ENCODE peak calls at places on chromosomes 11 and 22, in eight cellular contexts. B is lung, S is heart left ventricle, Y is left ventricle myocardium inferior, J is heart right ventricle, H is testis, M is RWPE2, Z is upper lobe of right lung. E is an unnamed sample.

GRCh38 chr22:20014526-20015186 is 2.0 kb downstream of the ARVCF start:
- DNase-seq in B (no peak), S (peak; percentile 27), Y (no peak), J (no peak), H (no peak), M (no peak), Z (no peak), E (no peak)

GRCh38 chr11:130473056-130473794 is 24.8 kb downstream of the ADAMTS15 start:
- DNase-seq in B (no peak), S (no peak), Y (no peak), J (no peak), H (no peak), M (no peak), Z (no peak), E (peak; percentile 88)

GRCh38 chr22:36728505-36728904 is 25.0 kb upstream of the CACNG2 start:
- DNase-seq in B (no peak), S (no peak), Y (no peak), J (no peak), H (peak; percentile 5), M (no peak), Z (peak; percentile 21), E (no peak)

GRCh38 chr22:44261861-44262595 is 50.7 kb downstream of the SHISAL1 start:
- DNase-seq in B (no peak), S (peak; percentile 66), Y (peak; percentile 41), J (peak; percentile 33), H (peak; percentile 44), M (peak; percentile 23), Z (peak; percentile 54), E (no peak)

GRCh38 chr11:127470485-127470884 is 469.9 kb upstream of the KIRREL3 start:
- DNase-seq in B (no peak), S (no peak), Y (no peak), J (no peak), H (peak; percentile 43), M (no peak), Z (no peak), E (no peak)

GRCh38 chr22:17890245-17890671 is 116.0 kb upstream of the BID start:
- DNase-seq in B (no peak), S (peak; percentile 40), Y (no peak), J (no peak), H (no peak), M (no peak), Z (no peak), E (no peak)

GRCh38 chr11:19352072-19352735 is 111.5 kb upstream of the E2F8 start:
- DNase-seq in B (no peak), S (no peak), Y (no peak), J (no peak), H (no peak), M (no peak), Z (no peak), E (no peak)

GRCh38 chr11:65217441-65218423 is 36.0 kb downstream of the CAPN1 start:
- DNase-seq in B (no peak), S (no peak), Y (no peak), J (no peak), H (no peak), M (no peak), Z (peak; percentile 46), E (no peak)

GRCh38 chr22:40436460-40437431 is 66.4 kb downstream of the SGSM3 start:
- DNase-seq in B (no peak), S (peak; percentile 66), Y (peak; percentile 41), J (no peak), H (peak; percentile 77), M (no peak), Z (no peak), E (no peak)

DNA sequence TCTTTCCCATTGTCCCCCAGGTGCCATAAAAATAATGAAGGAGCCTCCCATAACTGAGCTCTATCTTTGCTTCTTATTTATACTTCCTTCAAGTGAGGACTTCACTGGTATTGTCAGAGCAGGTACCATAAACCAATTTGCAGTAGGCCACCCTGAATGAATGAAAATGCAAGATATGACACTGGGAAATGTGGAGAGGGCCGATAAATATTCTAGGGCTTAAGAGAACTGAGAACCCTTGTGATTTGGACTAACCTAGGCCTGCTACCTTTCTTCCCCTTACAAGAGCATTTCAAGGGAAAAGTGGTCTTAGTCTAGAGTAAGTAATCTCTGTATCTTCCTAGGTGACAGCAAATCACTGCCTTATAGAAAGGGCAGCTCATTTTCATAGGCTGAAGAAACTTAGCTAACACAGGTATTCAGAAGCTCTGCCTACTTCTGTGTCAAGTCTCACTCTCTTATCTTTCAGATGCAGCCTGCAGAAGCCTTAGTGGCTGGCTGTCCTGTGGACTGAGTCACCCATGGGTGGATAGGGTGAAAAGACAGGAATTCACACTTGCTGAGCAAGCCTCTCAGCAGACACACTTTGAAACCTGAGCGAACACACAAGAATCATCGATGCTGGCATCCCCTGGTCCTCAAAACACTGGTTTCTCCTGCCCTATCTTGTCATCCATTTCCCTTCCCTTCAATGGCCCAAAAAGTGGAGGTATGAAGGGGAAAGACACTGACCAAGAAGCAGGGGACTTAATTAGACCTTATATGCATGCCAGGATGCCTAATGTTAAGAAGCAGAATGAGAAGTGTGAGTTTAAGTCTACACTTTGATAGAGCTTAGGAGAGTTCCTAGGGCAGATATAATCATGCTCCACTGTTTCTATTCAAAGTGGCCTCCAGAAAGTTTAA is 15.2 kb downstream of the NRIP3 start:
- DNase-seq in B (no peak), S (no peak), Y (no peak), J (no peak), H (no peak), M (no peak), Z (no peak), E (no peak)
- H3K9me3 ChIP-seq in B (no peaks in the 10 kb centered on the region), S (no peaks in the 10 kb centered on the region), Y (no peaks in the 10 kb centered on the region), J (no peaks in the 10 kb centered on the region), H (no peaks in the 10 kb centered on the region), M (no peaks in the 10 kb centered on the region), Z (no peaks in the 10 kb centered on the region), E (no peaks in the 10 kb centered on the region)

GRCh38 chr22:28333106-28333505 is 346.5 kb downstream of the TTC28 start:
- DNase-seq in B (no peak), S (no peak), Y (no peak), J (no peak), H (no peak), M (no peak), Z (no peak), E (no peak)

GRCh38 chr22:28332410-28332809 is 347.2 kb downstream of the TTC28 start:
- DNase-seq in B (no peak), S (no peak), Y (no peak), J (no peak), H (no peak), M (no peak), Z (no peak), E (no peak)

GRCh38 chr22:28329582-28330073 is 350.0 kb downstream of the TTC28 start:
- DNase-seq in B (no peak), S (no peak), Y (no peak), J (no peak), H (no peak), M (no peak), Z (no peak), E (no peak)

GRCh38 chr22:28328751-28329150 is 350.9 kb downstream of the TTC28 start:
- DNase-seq in B (no peak), S (no peak), Y (no peak), J (no peak), H (no peak), M (no peak), Z (no peak), E (no peak)
- H3K27ac ChIP-seq in B (no peak overlapping the region), S (no peak overlapping the region), Y (no peak overlapping the region), J (no peak overlapping the region), H (no peak overlapping the region), M (no peak overlapping the region), Z (no peak overlapping the region), E (no peak overlapping the region)

GRCh38 chr11:119783466-119784400 is 54.7 kb upstream of the NECTIN1 start:
- DNase-seq in B (no peak), S (no peak), Y (no peak), J (no peak), H (no peak), M (no peak), Z (no peak), E (no peak)

GRCh38 chr11:119780264-119780953 is 51.4 kb upstream of the NECTIN1 start:
- DNase-seq in B (no peak), S (peak; percentile 67), Y (no peak), J (peak; percentile 42), H (peak; percentile 46), M (no peak), Z (no peak), E (no peak)

GRCh38 chr11:119779195-119780071 is 50.4 kb upstream of the NECTIN1 start:
- DNase-seq in B (no peak), S (peak; percentile 84), Y (peak; percentile 67), J (peak; percentile 60), H (no peak), M (no peak), Z (no peak), E (no peak)

GRCh38 chr11:119782673-119783072 is 53.7 kb upstream of the NECTIN1 start:
- DNase-seq in B (no peak), S (peak; percentile 48), Y (no peak), J (peak; percentile 24), H (no peak), M (no peak), Z (no peak), E (no peak)

DNA sequence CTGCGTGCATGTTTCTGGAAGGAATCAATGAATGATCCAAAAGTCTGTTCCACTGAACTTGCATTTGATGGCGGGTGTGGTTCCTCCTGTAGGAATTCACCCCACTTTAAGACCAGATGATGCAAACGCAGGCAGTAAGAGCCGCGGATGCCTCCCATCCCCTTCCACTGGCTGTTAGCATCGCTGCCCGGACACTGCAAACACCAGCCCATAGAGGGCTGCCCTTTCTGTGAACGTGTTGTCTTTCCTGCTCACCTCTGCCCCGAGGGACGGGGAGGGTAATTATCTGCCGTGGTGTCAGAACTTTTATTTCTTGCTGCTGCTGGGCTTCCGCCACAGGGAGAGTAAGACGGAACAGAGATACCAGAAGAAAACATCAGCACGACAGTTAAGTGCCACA is 53.0 kb upstream of the NECTIN1 start:
- DNase-seq in B (no peak), S (no peak), Y (no peak), J (no peak), H (no peak), M (no peak), Z (no peak), E (no peak)
- TF ChIP-seq CTCF in B (no peak), S (no peak), Y (no peak), J (no peak), H (no peak), M (no peak), Z (no peak), E (no peak)

DNA sequence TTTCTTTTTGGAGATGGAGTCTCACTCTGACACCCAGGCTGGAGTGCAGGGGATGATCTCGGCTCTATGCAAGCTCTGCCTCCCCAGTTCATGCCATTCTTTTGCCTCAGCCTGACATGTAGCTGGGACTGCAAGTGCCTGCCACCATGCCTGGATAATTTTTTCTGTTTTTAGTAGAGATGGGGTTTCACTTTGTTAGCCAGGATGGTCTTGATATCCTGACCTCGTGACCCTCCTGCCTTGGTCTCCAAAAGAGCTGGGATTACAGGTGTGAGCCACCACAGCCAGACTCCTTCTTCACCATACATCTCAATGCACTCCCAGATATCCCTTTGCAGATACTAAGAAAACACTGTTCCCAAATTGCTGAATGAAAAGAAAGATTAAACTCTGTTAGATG is 224.3 kb downstream of the OR4A5 start:
- DNase-seq in B (no peak), S (no peak), Y (no peak), J (no peak), H (no peak), M (no peak), Z (no peak), E (no peak)
- H3K9me3 ChIP-seq in B (peaks cover 3% of the 10 kb centered on the region), S (peaks cover 70% of the 10 kb centered on the region), Y (peaks cover 100% of the 10 kb centered on the region), J (peaks cover 2% of the 10 kb centered on the region), H (peaks cover 7% of the 10 kb centered on the region), M (peaks cover 8% of the 10 kb centered on the region), Z (peaks cover 85% of the 10 kb centered on the region), E (peaks cover 29% of the 10 kb centered on the region)

GRCh38 chr22:42284643-42285181 is 14.3 kb upstream of the TCF20 start:
- DNase-seq in B (no peak), S (peak; percentile 14), Y (no peak), J (no peak), H (no peak), M (no peak), Z (peak; percentile 52), E (no peak)
- H3K27ac ChIP-seq in B (no peak overlapping the region), S (no peak overlapping the region), Y (no peak overlapping the region), J (no peak overlapping the region), H (no peak overlapping the region), M (no peak overlapping the region), Z (no peak overlapping the region), E (no peak overlapping the region)

E was measured in vagina.